ENCODE peak calls at places on chromosomes 16 and 17, in nine cellular contexts. K is AG10803, L is spleen, D is HFF-Myc, C is activated B cell treated with CpG ODN at 0.5 μM for 24 hours, E is heart left ventricle, R is foreskin fibroblast, Y is cardiac fibroblast, F is type B pancreatic cell. G is an unnamed sample.

GRCh38 chr17:81480140-81480917 is 32.3 kb downstream of the ACTG1 start:
- DNase-seq in K (peak), L (no peak), D (no peak), C (no peak), E (peak), R (peak), Y (peak), F (no peak), G (peak)

GRCh38 chr17:17823433-17824118 is 13.2 kb downstream of the SREBF1 start:
- DNase-seq in K (peak), L (peak), D (no peak), C (peak), E (peak), R (peak), Y (peak), F (peak), G (peak)

GRCh38 chr16:72788269-72788809 is 259.6 kb downstream of the ZFHX3 start:
- DNase-seq in K (no peak), L (no peak), D (no peak), C (no peak), E (no peak), R (no peak), Y (no peak), F (no peak), G (no peak)

GRCh38 chr16:85296859-85297698 is 184.8 kb upstream of the CIBAR2 start:
- DNase-seq in K (peak), L (no peak), D (no peak), C (no peak), E (no peak), R (no peak), Y (peak), F (no peak), G (peak)

GRCh38 chr17:6254036-6254435 is 180.9 kb downstream of the AIPL1 start:
- DNase-seq in K (no peak), L (no peak), D (no peak), C (no peak), E (no peak), R (peak), Y (no peak), F (no peak), G (no peak)

GRCh38 chr17:63382136-63382535 is 64.0 kb downstream of the CYB561 start:
- DNase-seq in K (no peak), L (no peak), D (no peak), C (no peak), E (no peak), R (no peak), Y (no peak), F (no peak), G (no peak)

GRCh38 chr17:76446449-76447231 is 6.3 kb downstream of the UBE2O start:
- DNase-seq in K (peak), L (no peak), D (peak), C (no peak), E (no peak), R (peak), Y (peak), F (no peak), G (no peak)

GRCh38 chr16:85228463-85228862 is 116.2 kb upstream of the CIBAR2 start:
- DNase-seq in K (no peak), L (no peak), D (no peak), C (no peak), E (no peak), R (no peak), Y (no peak), F (no peak), G (no peak)

GRCh38 chr16:80804451-80805383 is at the start of gene CDYL2:
- DNase-seq in K (peak), L (peak), D (no peak), C (peak), E (peak), R (peak), Y (peak), F (no peak), G (peak)

GRCh38 chr16:80231888-80232287 is 308.9 kb upstream of the DYNLRB2 start:
- DNase-seq in K (peak), L (no peak), D (peak), C (no peak), E (no peak), R (peak), Y (peak), F (no peak), G (no peak)

GRCh38 chr17:50273654-50274040 is 619 bp upstream of the TMEM92 start:
- DNase-seq in K (no peak), L (peak), D (no peak), C (no peak), E (no peak), R (no peak), Y (no peak), F (no peak), G (no peak)

GRCh38 chr17:81142301-81143199 is 22.8 kb upstream of the PVALEF start:
- DNase-seq in K (peak), L (peak), D (peak), C (peak), E (peak), R (peak), Y (peak), F (no peak), G (peak)

GRCh38 chr16:22937169-22937568 is 123.2 kb downstream of the HS3ST2 start:
- DNase-seq in K (no peak), L (no peak), D (no peak), C (no peak), E (no peak), R (no peak), Y (no peak), F (no peak), G (no peak)

GRCh38 chr17:21167303-21167702 is 40.5 kb downstream of the DHRS7B start:
- DNase-seq in K (peak), L (no peak), D (no peak), C (no peak), E (no peak), R (peak), Y (peak), F (no peak), G (no peak)

GRCh38 chr16:72425571-72426341 is 253.8 kb upstream of the PMFBP1 start:
- DNase-seq in K (no peak), L (no peak), D (no peak), C (no peak), E (no peak), R (no peak), Y (no peak), F (no peak), G (no peak)

GRCh38 chr16:27428035-27428785 is 26.2 kb downstream of the IL21R start:
- DNase-seq in K (no peak), L (peak), D (no peak), C (peak), E (no peak), R (no peak), Y (no peak), F (peak), G (no peak)

GRCh38 chr16:73202176-73202729 is 154.3 kb upstream of the ZFHX3 start:
- DNase-seq in K (peak), L (no peak), D (peak), C (no peak), E (no peak), R (peak), Y (peak), F (no peak), G (no peak)

GRCh38 chr17:41657936-41658335 is 30.7 kb upstream of the EIF1 start:
- DNase-seq in K (no peak), L (peak), D (no peak), C (no peak), E (peak), R (no peak), Y (no peak), F (no peak), G (no peak)

GRCh38 chr16:28531777-28532744 is 6.7 kb downstream of the NUPR1 start:
- DNase-seq in K (peak), L (no peak), D (no peak), C (no peak), E (peak), R (no peak), Y (no peak), F (no peak), G (no peak)

GRCh38 chr16:51110618-51111234 is 40.3 kb downstream of the SALL1 start:
- DNase-seq in K (no peak), L (no peak), D (no peak), C (no peak), E (no peak), R (no peak), Y (no peak), F (no peak), G (no peak)

GRCh38 chr17:55750750-55751641 is at the start of gene PCTP:
- DNase-seq in K (peak), L (peak), D (peak), C (peak), E (peak), R (peak), Y (peak), F (peak), G (peak)
- TF ChIP-seq CTCF in K (peak), L (peak), D (peak), C (no peak), E (peak), R (peak), Y (peak), F (peak), G (peak)

GRCh38 chr17:3777366-3777765 is 23.6 kb downstream of the ITGAE start:
- DNase-seq in K (no peak), L (peak), D (no peak), C (no peak), E (no peak), R (no peak), Y (no peak), F (no peak), G (no peak)

DNA sequence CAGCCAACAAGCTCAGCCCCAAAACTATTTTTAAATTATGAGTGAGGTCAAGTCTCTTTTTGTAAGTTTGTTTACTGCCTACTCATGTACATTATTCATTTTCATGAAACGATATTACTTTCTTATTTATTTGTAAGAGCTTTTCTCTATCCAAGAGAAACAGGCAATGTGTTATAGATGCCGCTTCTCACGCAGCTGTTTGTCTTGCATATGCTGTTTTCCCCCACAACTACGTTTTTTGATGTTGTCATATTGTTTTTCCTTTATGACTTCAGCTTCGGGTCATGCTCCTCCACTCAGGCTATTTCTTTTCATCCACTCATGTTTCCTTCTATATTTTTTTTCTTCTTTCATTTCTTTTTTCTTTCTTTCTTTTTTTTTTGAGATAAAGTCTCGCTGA is 20.0 kb downstream of the ITGAE start:
- DNase-seq in K (peak), L (no peak), D (no peak), C (no peak), E (no peak), R (no peak), Y (no peak), F (no peak), G (no peak)
- TF ChIP-seq CTCF in K (no peak), L (no peak), D (no peak), C (no peak), E (no peak), R (no peak), Y (no peak), F (no peak), G (no peak)

DNA sequence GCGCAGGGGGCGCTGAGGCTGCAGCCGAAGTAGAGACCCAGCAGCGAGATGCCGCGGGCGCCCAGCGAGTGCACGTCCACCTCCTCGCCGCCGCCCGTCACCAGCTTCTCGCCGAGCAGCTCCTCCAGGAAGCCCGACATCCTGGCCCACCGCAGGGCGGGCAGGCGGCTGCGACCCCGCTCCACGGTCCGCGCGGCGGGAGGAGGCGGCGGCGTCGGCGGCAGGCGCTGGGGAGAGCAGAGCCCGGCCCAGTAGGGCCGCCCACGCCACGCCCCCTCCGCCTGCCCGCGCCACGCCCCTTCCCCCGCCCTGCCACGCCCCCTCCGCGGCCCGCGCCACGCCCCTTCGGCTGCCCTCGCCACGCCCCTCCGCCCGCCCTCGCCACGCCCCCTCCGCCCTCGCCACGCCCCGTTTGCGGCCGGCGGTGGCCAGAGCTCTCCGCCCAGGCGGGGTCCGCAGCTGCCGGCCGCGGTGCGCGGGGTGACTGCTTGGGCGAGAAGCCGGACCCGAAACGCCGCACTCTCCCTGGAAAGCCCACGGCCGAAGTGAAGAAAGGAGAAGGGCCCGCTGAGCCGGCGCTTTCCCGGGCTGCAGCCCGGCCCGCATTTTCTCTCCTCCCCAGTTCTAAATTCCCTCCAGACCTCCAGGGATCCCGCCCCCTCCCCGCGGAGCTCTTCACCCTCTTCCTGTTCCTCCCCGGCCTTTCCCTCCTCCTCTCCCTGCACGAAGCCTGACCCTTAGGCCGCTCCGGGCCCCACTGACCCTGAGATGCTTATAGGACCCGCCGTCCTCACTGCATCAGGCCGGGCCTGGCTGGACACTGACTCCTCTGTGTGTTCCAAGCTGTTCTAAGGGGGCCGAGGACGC is at the start of gene NXN:
- DNase-seq in K (peak), L (peak), D (no peak), C (peak), E (peak), R (peak), Y (peak), F (peak), G (peak)
- TF ChIP-seq CTCF in K (peak), L (peak), D (no peak), C (no peak), E (peak), R (no peak), Y (no peak), F (peak), G (no peak)

GRCh38 chr17:73066148-73066884 is 26.2 kb downstream of the SLC39A11 start:
- DNase-seq in K (no peak), L (no peak), D (no peak), C (no peak), E (no peak), R (no peak), Y (no peak), F (no peak), G (no peak)

GRCh38 chr17:73064084-73064938 is 28.2 kb downstream of the SLC39A11 start:
- DNase-seq in K (no peak), L (no peak), D (no peak), C (no peak), E (no peak), R (no peak), Y (no peak), F (no peak), G (no peak)

GRCh38 chr17:73067075-73067474 is 25.4 kb downstream of the SLC39A11 start:
- DNase-seq in K (no peak), L (no peak), D (no peak), C (no peak), E (no peak), R (no peak), Y (no peak), F (no peak), G (no peak)

GRCh38 chr17:73062726-73063125 is 29.8 kb downstream of the SLC39A11 start:
- DNase-seq in K (no peak), L (no peak), D (no peak), C (no peak), E (no peak), R (no peak), Y (no peak), F (no peak), G (no peak)

GRCh38 chr17:73065376-73065775 is 27.1 kb downstream of the SLC39A11 start:
- DNase-seq in K (no peak), L (no peak), D (no peak), C (no peak), E (no peak), R (no peak), Y (no peak), F (no peak), G (no peak)
- TF ChIP-seq CTCF in K (no peak), L (no peak), D (no peak), C (no peak), E (no peak), R (no peak), Y (no peak), F (no peak), G (no peak)

GRCh38 chr17:60406887-60407286 is 15.0 kb upstream of the USP32 start:
- DNase-seq in K (no peak), L (no peak), D (no peak), C (no peak), E (no peak), R (no peak), Y (no peak), F (no peak), G (no peak)
- TF ChIP-seq CTCF in K (no peak), L (no peak), D (no peak), C (no peak), E (no peak), R (no peak), Y (no peak), F (no peak), G (no peak)

G was measured in glutamatergic neuron.